ENCODE peak calls at places on chromosomes 1 and 21, in five cellular contexts. One of them, this sample, is unnamed.
A peak's percentile ranks its signal among the peaks of the same experiment; 100 is the strongest.

GRCh38 chr1:218463194-218464156 is 118.3 kb downstream of the TGFB2 start:
- DNase-seq in left colon: peak; percentile 39
- DNase-seq in T-helper 2 cell: no peak
- DNase-seq in WTC11: no peak
- DNase-seq in left ventricle myocardium inferior: peak; percentile 61
- DNase-seq in this sample: no peak

GRCh38 chr1:92408825-92409224 is 77.9 kb downstream of the GFI1 start:
- DNase-seq in T-helper 2 cell: no peak
- DNase-seq in left ventricle myocardium inferior: no peak
- DNase-seq in left colon: no peak
- DNase-seq in WTC11: no peak
- DNase-seq in this sample: no peak

GRCh38 chr1:117512728-117513321 is 93.0 kb upstream of the TENT5C start:
- DNase-seq in WTC11: no peak
- DNase-seq in left colon: no peak
- DNase-seq in T-helper 2 cell: no peak
- DNase-seq in left ventricle myocardium inferior: no peak
- DNase-seq in this sample: no peak

GRCh38 chr1:51000160-51000559 is 30.1 kb downstream of the CDKN2C start:
- DNase-seq in left ventricle myocardium inferior: no peak
- DNase-seq in T-helper 2 cell: no peak
- DNase-seq in left colon: no peak
- DNase-seq in WTC11: no peak
- DNase-seq in this sample: no peak

GRCh38 chr1:53804791-53805505 is 33.1 kb downstream of the NDC1 start:
- DNase-seq in left colon: no peak
- DNase-seq in WTC11: no peak
- DNase-seq in T-helper 2 cell: no peak
- DNase-seq in left ventricle myocardium inferior: no peak
- DNase-seq in this sample: no peak

GRCh38 chr21:34221331-34222030 is 142.3 kb upstream of the KCNE2 start:
- DNase-seq in left colon: no peak
- DNase-seq in left ventricle myocardium inferior: no peak
- DNase-seq in T-helper 2 cell: no peak
- DNase-seq in WTC11: no peak
- DNase-seq in this sample: no peak

GRCh38 chr1:17922833-17923232 is 167.7 kb downstream of the ACTL8 start:
- DNase-seq in left ventricle myocardium inferior: no peak
- DNase-seq in T-helper 2 cell: no peak
- DNase-seq in WTC11: peak; percentile 72
- DNase-seq in left colon: no peak
- DNase-seq in this sample: peak; percentile 84

GRCh38 chr1:2602311-2602835 is 15.8 kb downstream of the PRXL2B start:
- DNase-seq in left ventricle myocardium inferior: no peak
- DNase-seq in WTC11: no peak
- DNase-seq in left colon: no peak
- DNase-seq in T-helper 2 cell: no peak
- DNase-seq in this sample: peak; percentile 35

GRCh38 chr1:35049116-35049515 is 17.4 kb upstream of the ZMYM6 start:
- DNase-seq in left ventricle myocardium inferior: no peak
- DNase-seq in left colon: no peak
- DNase-seq in WTC11: peak; percentile 26
- DNase-seq in T-helper 2 cell: no peak
- DNase-seq in this sample: peak; percentile 49

This sample was measured in endodermal cell.